ENCODE peak calls at places on chromosome 10, in seven cellular contexts. C, Q, Z, K, X, T and V are unnamed samples.
A peak's percentile ranks its signal among the peaks of the same experiment; 100 is the strongest.

GRCh38 chr10:42755028-42755451 is 27.6 kb upstream of the BMS1 start:
- DNase-seq in C (no peak), Q (peak; percentile 42), X (no peak), K (no peak), T (no peak), Z (no peak), V (no peak)

GRCh38 chr10:79930267-79930666 is 18.6 kb downstream of the SFTPD start:
- DNase-seq in K (no peak), C (no peak), Q (no peak), Z (no peak), T (no peak), X (no peak), V (no peak)

GRCh38 chr10:8183241-8183704 is 128.8 kb downstream of the GATA3 start:
- DNase-seq in Q (no peak), Z (no peak), K (peak; percentile 37), C (peak; percentile 72), X (no peak), T (no peak), V (no peak)

GRCh38 chr10:53209941-53210611 is 437.5 kb upstream of the MBL2 start:
- DNase-seq in T (no peak), Z (no peak), Q (peak; percentile 31), X (no peak), K (peak; percentile 8), C (peak; percentile 41), V (no peak)

GRCh38 chr10:25532213-25532612 is 357.4 kb downstream of the GPR158 start:
- DNase-seq in C (no peak), K (no peak), Q (no peak), X (no peak), Z (no peak), T (no peak), V (no peak)

GRCh38 chr10:132559538-132559937 is 22.0 kb downstream of the INPP5A start:
- DNase-seq in X (no peak), K (no peak), C (no peak), Q (no peak), Z (no peak), T (no peak), V (no peak)

GRCh38 chr10:24778298-24778697 is 54.6 kb upstream of the ARHGAP21 start:
- DNase-seq in T (no peak), X (no peak), K (no peak), Z (no peak), Q (no peak), C (no peak), V (no peak)

GRCh38 chr10:89262331-89263020 is 10.9 kb upstream of the LIPA start:
- DNase-seq in Z (no peak), K (peak; percentile 93), Q (no peak), C (no peak), X (no peak), T (no peak), V (peak; percentile 59)

GRCh38 chr10:31121797-31122586 is 90.3 kb upstream of the ZNF438 start:
- DNase-seq in X (no peak), Z (no peak), K (peak; percentile 80), Q (no peak), T (no peak), C (no peak), V (peak; percentile 31)

GRCh38 chr10:123200510-123200909 is 46.3 kb downstream of the BUB3 start:
- DNase-seq in Q (no peak), Z (no peak), K (no peak), C (no peak), X (no peak), T (no peak), V (no peak)

GRCh38 chr10:7027913-7028808 is 382.7 kb downstream of the SFMBT2 start:
- DNase-seq in T (no peak), X (no peak), K (peak; percentile 15), Q (no peak), C (peak; percentile 75), Z (no peak), V (no peak)